ENCODE peak calls at places on chromosomes 12 and 14, in nine cellular contexts. N is iris pigment epithelial cell; I is activated T-cell treated with anti-CD3 and anti-CD28 coated beads, Interleukin-2, amount 50 U/mL, for 48 hours; S is H54; Z is fibroblast of lung; M is GM03348; T is pons; D is body of pancreas; R is activated T-helper 1 cell treated with Interleukin-2 at 50 U/mL for 16 hours. O is an unnamed sample.

GRCh38 chr12:49562233-49562632 is 5.7 kb downstream of the MCRS1 start:
- DNase-seq in N (no peak), I (no peak), S (no peak), Z (no peak), M (no peak), T (no peak), D (no peak), R (no peak), O (no peak)

GRCh38 chr12:77031745-77032144 is 33.6 kb downstream of the E2F7 start:
- DNase-seq in N (peak), I (no peak), S (peak), Z (peak), M (peak), T (no peak), D (no peak), R (no peak), O (no peak)

GRCh38 chr12:4164591-4165558 is 108.7 kb upstream of the CCND2 start:
- DNase-seq in N (peak), I (peak), S (peak), Z (peak), M (peak), T (no peak), D (no peak), R (peak), O (peak)

GRCh38 chr12:43579240-43579639 is 27.2 kb upstream of the ADAMTS20 start:
- DNase-seq in N (no peak), I (no peak), S (no peak), Z (peak), M (no peak), T (no peak), D (no peak), R (no peak), O (no peak)

GRCh38 chr14:96817750-96818666 is 20.8 kb downstream of the VRK1 start:
- DNase-seq in N (no peak), I (no peak), S (no peak), Z (no peak), M (no peak), T (no peak), D (no peak), R (no peak), O (no peak)

GRCh38 chr14:51564460-51564859 is 87.2 kb upstream of the FRMD6 start:
- DNase-seq in N (no peak), I (no peak), S (no peak), Z (no peak), M (no peak), T (no peak), D (no peak), R (no peak), O (no peak)

GRCh38 chr12:54259194-54260011 is 20.5 kb downstream of the CBX5 start:
- DNase-seq in N (peak), I (peak), S (peak), Z (peak), M (peak), T (peak), D (peak), R (no peak), O (peak)

GRCh38 chr12:2894961-2895360 is 4.3 kb downstream of the TULP3 start:
- DNase-seq in N (no peak), I (no peak), S (no peak), Z (peak), M (peak), T (no peak), D (no peak), R (no peak), O (no peak)

GRCh38 chr12:7265251-7265650 is 38.6 kb upstream of the ACSM4 start:
- DNase-seq in N (no peak), I (no peak), S (no peak), Z (no peak), M (no peak), T (no peak), D (no peak), R (no peak), O (no peak)

GRCh38 chr12:10385181-10385613 is 4.6 kb downstream of the KLRK1 start:
- DNase-seq in N (peak), I (no peak), S (no peak), Z (peak), M (no peak), T (no peak), D (no peak), R (no peak), O (no peak)

GRCh38 chr12:55974308-55974724 is 438 bp downstream of the RAB5B start:
- DNase-seq in N (peak), I (no peak), S (peak), Z (peak), M (peak), T (peak), D (peak), R (no peak), O (no peak)

GRCh38 chr12:63400746-63401145 is 249.7 kb upstream of the AVPR1A start:
- DNase-seq in N (peak), I (no peak), S (no peak), Z (peak), M (no peak), T (no peak), D (no peak), R (no peak), O (no peak)

GRCh38 chr14:82502043-82502442 is 968.4 kb upstream of the SEL1L start:
- DNase-seq in N (no peak), I (no peak), S (no peak), Z (no peak), M (no peak), T (no peak), D (no peak), R (no peak), O (no peak)

GRCh38 chr12:111377440-111377839 is 8.5 kb upstream of the PHETA1 start:
- DNase-seq in N (no peak), I (no peak), S (no peak), Z (no peak), M (no peak), T (no peak), D (no peak), R (no peak), O (no peak)

GRCh38 chr14:21044106-21044618 is 2.0 kb downstream of the RNASE7 start:
- DNase-seq in N (no peak), I (no peak), S (no peak), Z (no peak), M (no peak), T (no peak), D (peak), R (no peak), O (peak)

GRCh38 chr14:104784846-104785707 is 10.5 kb downstream of the AKT1 start:
- DNase-seq in N (no peak), I (no peak), S (no peak), Z (no peak), M (no peak), T (no peak), D (peak), R (no peak), O (no peak)

O was measured in Right ventricle myocardium superior.